ENCODE peak calls at places on chromosome 5, in seven cellular contexts. B is PC-9, O is neural progenitor cell, W is GM23338, N is GM12878, H is lung, M is adrenal gland. C is an unnamed sample.

GRCh38 chr5:133083901-133084300 is 32.1 kb downstream of the HSPA4 start:
- DNase-seq in B (no peak), O (no peak), W (no peak), N (no peak), H (no peak), M (no peak), C (no peak)

GRCh38 chr5:55031492-55031891 is 7.4 kb downstream of the GZMK start:
- DNase-seq in B (no peak), O (no peak), W (no peak), N (no peak), H (no peak), M (no peak), C (no peak)

GRCh38 chr5:111512026-111512405 is 319 bp downstream of the STARD4 start:
- DNase-seq in B (no peak), O (peak; percentile 85), W (peak; percentile 79), N (no peak), H (no peak), M (no peak), C (no peak)

GRCh38 chr5:172778223-172778814 is 7.3 kb upstream of the DUSP1 start:
- DNase-seq in B (peak; percentile 59), O (no peak), W (no peak), N (no peak), H (no peak), M (peak; percentile 84), C (peak; percentile 27)

GRCh38 chr5:139190125-139190524 is 8.0 kb downstream of the SIL1 start:
- DNase-seq in B (no peak), O (no peak), W (no peak), N (no peak), H (no peak), M (no peak), C (no peak)

GRCh38 chr5:126095001-126095400 is 328.2 kb upstream of the GRAMD2B start:
- DNase-seq in B (no peak), O (no peak), W (no peak), N (no peak), H (no peak), M (no peak), C (no peak)

GRCh38 chr5:158033076-158033475 is 174.1 kb upstream of the CLINT1 start:
- DNase-seq in B (no peak), O (no peak), W (no peak), N (no peak), H (no peak), M (no peak), C (no peak)

GRCh38 chr5:158492850-158493249 is 606.9 kb downstream of the EBF1 start:
- DNase-seq in B (no peak), O (no peak), W (no peak), N (no peak), H (no peak), M (no peak), C (no peak)

GRCh38 chr5:95281211-95281610 is 3.7 kb downstream of the MCTP1 start:
- DNase-seq in B (no peak), O (peak; percentile 41), W (peak; percentile 83), N (no peak), H (no peak), M (no peak), C (no peak)

GRCh38 chr5:103393131-103393754 is 134.7 kb downstream of the MACIR start:
- DNase-seq in B (no peak), O (peak; percentile 67), W (peak; percentile 75), N (peak; percentile 3), H (no peak), M (peak; percentile 55), C (no peak)

GRCh38 chr5:156147251-156147947 is 179.6 kb upstream of the SGCD start:
- DNase-seq in B (no peak), O (no peak), W (no peak), N (no peak), H (no peak), M (no peak), C (no peak)

GRCh38 chr5:67315082-67315801 is 118.6 kb upstream of the CD180 start:
- DNase-seq in B (no peak), O (peak; percentile 59), W (no peak), N (no peak), H (no peak), M (peak; percentile 9), C (no peak)

GRCh38 chr5:56606202-56606601 is 209.1 kb upstream of the MAP3K1 start:
- DNase-seq in B (no peak), O (no peak), W (no peak), N (no peak), H (no peak), M (no peak), C (no peak)

GRCh38 chr5:56607551-56607950 is 207.8 kb upstream of the MAP3K1 start:
- DNase-seq in B (peak; percentile 43), O (no peak), W (no peak), N (no peak), H (no peak), M (no peak), C (no peak)

GRCh38 chr5:56608216-56608925 is 207.0 kb upstream of the MAP3K1 start:
- DNase-seq in B (peak; percentile 33), O (no peak), W (no peak), N (no peak), H (peak; percentile 48), M (no peak), C (no peak)

GRCh38 chr5:56610093-56610698 is 205.2 kb upstream of the MAP3K1 start:
- DNase-seq in B (no peak), O (no peak), W (no peak), N (no peak), H (no peak), M (no peak), C (no peak)

DNA sequence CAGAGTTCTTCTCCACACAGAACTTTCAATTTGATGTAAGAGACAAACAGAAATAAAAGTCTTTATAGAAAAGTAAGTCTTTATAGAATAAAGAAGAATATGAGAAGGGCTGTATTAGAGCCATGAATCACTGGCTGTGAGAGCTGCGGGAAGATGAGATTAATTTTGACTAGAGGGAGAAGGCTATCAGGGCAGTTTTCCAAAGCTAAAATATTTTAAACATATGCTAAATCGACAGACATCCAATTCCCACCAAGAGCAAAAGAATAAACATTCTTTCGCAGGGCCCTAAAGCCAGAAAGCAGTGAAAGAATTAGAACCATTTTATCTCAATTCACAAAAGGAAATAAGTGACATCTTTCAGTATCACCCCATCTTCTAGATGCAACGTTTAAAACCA is 208.3 kb upstream of the MAP3K1 start:
- DNase-seq in B (no peak), O (no peak), W (no peak), N (no peak), H (no peak), M (no peak), C (no peak)
- H3K27ac ChIP-seq in B (no peak overlapping the region), O (no peak overlapping the region), W (no peak overlapping the region), N (no peak overlapping the region), H (no peak overlapping the region), M (no peak overlapping the region), C (no peak overlapping the region)

DNA sequence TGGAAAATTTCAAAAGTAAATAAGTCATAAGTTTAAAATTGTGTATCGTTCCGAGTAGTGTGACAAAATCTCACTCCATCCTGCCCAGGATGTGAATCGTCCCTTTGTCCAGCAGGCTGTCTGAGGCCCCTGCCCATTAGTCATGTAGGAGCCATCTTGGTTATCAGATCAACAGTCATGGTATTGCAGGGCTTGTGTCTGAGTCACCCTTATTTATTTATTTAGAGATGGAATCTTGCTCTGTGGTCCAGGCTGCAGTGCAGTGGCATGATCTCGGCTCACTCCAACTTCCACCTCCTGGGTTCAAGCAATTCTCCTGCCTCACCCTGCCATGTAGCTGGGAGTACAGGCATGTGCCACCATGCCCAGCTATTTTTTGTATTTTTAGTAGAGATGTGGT is 30.2 kb downstream of the ITGA2 start:
- DNase-seq in B (peak; percentile 51), O (no peak), W (no peak), N (no peak), H (no peak), M (peak; percentile 42), C (no peak)
- TF ChIP-seq CTCF in B (no peak), O (no peak), W (no peak), N (no peak), H (no peak), M (no peak), C (no peak)

DNA sequence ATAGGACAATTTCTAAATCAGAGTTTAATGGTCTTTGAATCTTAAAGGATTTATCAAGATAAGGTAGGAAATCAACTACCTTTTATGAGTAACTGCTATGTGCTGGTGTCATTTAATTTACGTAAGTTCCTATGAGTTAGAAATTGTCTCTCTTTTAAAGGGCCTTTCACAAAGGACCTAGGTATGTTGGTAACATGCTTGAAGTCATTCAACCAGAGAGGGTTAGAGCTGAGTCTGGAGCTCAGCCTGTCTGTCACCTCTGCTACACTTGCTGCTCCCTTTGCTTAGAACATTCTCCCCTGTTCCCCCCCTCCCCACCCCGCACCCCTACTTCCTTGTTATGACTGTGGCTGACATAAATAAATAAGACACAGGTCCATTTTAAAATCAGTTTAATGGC is 190.3 kb upstream of the SEMA6A start:
- DNase-seq in B (no peak), O (no peak), W (no peak), N (peak; percentile 59), H (no peak), M (no peak), C (no peak)
- H3K27me3 ChIP-seq in B (peaks cover 17% of the 10 kb centered on the region), O (no peaks in the 10 kb centered on the region), W (no peaks in the 10 kb centered on the region), N (no peaks in the 10 kb centered on the region), H (no peaks in the 10 kb centered on the region), M (no peaks in the 10 kb centered on the region), C (no peaks in the 10 kb centered on the region)

GRCh38 chr5:180808461-180809000 is 5.9 kb upstream of the MGAT1 start:
- DNase-seq in B (no peak), O (no peak), W (no peak), N (no peak), H (no peak), M (no peak), C (no peak)

GRCh38 chr5:180809403-180810209 is 7.0 kb upstream of the MGAT1 start:
- DNase-seq in B (peak; percentile 91), O (peak; percentile 97), W (peak; percentile 95), N (no peak), H (peak; percentile 90), M (peak; percentile 95), C (peak; percentile 85)

GRCh38 chr5:180810210-180811011 is 7.8 kb upstream of the MGAT1 start:
- DNase-seq in B (peak; percentile 96), O (peak; percentile 97), W (peak; percentile 96), N (peak; percentile 88), H (peak; percentile 97), M (peak; percentile 97), C (peak; percentile 90)

GRCh38 chr5:180806351-180807011 is 3.9 kb upstream of the MGAT1 start:
- DNase-seq in B (peak; percentile 80), O (no peak), W (no peak), N (no peak), H (no peak), M (no peak), C (no peak)

GRCh38 chr5:180807654-180808414 is 5.2 kb upstream of the MGAT1 start:
- DNase-seq in B (no peak), O (no peak), W (no peak), N (no peak), H (no peak), M (no peak), C (peak; percentile 60)
- H3K27ac ChIP-seq in B (peak overlapping the region; percentile 60), O (no peak overlapping the region), W (no peak overlapping the region), N (peak overlapping the region; percentile 94), H (no peak overlapping the region), M (no peak overlapping the region), C (peak overlapping the region; percentile 99)

DNA sequence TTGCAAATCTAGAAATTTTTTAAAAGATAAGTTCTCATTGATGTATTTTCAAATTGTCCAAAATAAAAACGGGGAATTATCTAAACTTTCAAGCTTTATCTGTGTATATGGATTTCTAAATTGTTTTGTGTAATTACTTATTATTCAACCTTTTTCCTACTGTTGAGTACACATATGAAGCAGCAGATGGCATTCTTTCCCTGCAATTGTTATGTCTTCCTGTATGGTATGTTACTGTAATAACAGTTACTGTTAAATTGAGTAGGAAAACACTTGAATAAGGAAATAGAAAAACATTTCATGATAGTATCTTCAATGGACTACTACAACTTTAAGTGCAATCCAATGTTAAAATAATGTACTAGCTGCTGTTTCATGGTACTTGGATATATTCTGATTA is 124.8 kb downstream of the RANBP17 start:
- DNase-seq in B (no peak), O (no peak), W (no peak), N (no peak), H (no peak), M (no peak), C (no peak)
- TF ChIP-seq CTCF in B (peak; percentile 48), O (peak; percentile 18), W (no peak), N (no peak), H (no peak), M (no peak), C (no peak)

C was measured in WERI-Rb-1.